ENCODE peak calls at places on chromosomes 5 and 9, in nine cellular contexts. L is NB4, K is uterus, M is prostate gland, B is GM03348, O is substantia nigra, H is amniotic stem cell, X is foreskin melanocyte, U is NCI-H2081. J is an unnamed sample.

GRCh38 chr5:38468202-38468656 is 88.2 kb downstream of the LIFR start:
- DNase-seq in L (no peak), K (peak), M (no peak), B (peak), O (no peak), H (peak), X (no peak), U (no peak), J (no peak)

GRCh38 chr5:84028093-84028492 is 307.4 kb upstream of the HAPLN1 start:
- DNase-seq in L (no peak), K (no peak), M (no peak), B (peak), O (no peak), H (no peak), X (no peak), U (no peak), J (no peak)

GRCh38 chr5:98308231-98308630 is 465.2 kb upstream of the RGMB start:
- DNase-seq in L (peak), K (no peak), M (no peak), B (no peak), O (no peak), H (no peak), X (no peak), U (no peak), J (no peak)

GRCh38 chr5:16037121-16037520 is 142.5 kb downstream of the MARCHF11 start:
- DNase-seq in L (no peak), K (no peak), M (no peak), B (no peak), O (no peak), H (no peak), X (no peak), U (no peak), J (no peak)

GRCh38 chr9:21047315-21047714 is 15.9 kb upstream of the HACD4 start:
- DNase-seq in L (peak), K (no peak), M (no peak), B (no peak), O (no peak), H (no peak), X (no peak), U (no peak), J (no peak)

GRCh38 chr9:81819859-81820546 is 108.2 kb upstream of the SPATA31D4 start:
- DNase-seq in L (no peak), K (no peak), M (no peak), B (peak), O (no peak), H (no peak), X (no peak), U (no peak), J (no peak)

GRCh38 chr5:137751869-137752491 is 2.2 kb downstream of the HNRNPA0 start:
- DNase-seq in L (peak), K (peak), M (peak), B (peak), O (no peak), H (peak), X (peak), U (peak), J (no peak)

GRCh38 chr9:130010151-130010988 is 32.6 kb downstream of the FNBP1 start:
- DNase-seq in L (no peak), K (no peak), M (no peak), B (no peak), O (no peak), H (no peak), X (no peak), U (no peak), J (no peak)

GRCh38 chr9:8890695-8891094 is 1091.1 kb upstream of the DMAC1 start:
- DNase-seq in L (no peak), K (no peak), M (no peak), B (no peak), O (no peak), H (no peak), X (no peak), U (no peak), J (no peak)

GRCh38 chr5:120368923-120369715 is 95.0 kb upstream of the PRR16 start:
- DNase-seq in L (no peak), K (no peak), M (no peak), B (no peak), O (no peak), H (no peak), X (no peak), U (peak), J (no peak)

GRCh38 chr5:175746851-175747250 is 89.0 kb downstream of the HRH2 start:
- DNase-seq in L (no peak), K (no peak), M (no peak), B (no peak), O (no peak), H (no peak), X (peak), U (peak), J (peak)

GRCh38 chr5:94544031-94544650 is 74.3 kb downstream of the KIAA0825 start:
- DNase-seq in L (peak), K (no peak), M (no peak), B (no peak), O (no peak), H (no peak), X (peak), U (no peak), J (no peak)

GRCh38 chr9:136815422-136815782 is 7.7 kb downstream of the RABL6 start:
- DNase-seq in L (no peak), K (no peak), M (no peak), B (no peak), O (no peak), H (no peak), X (no peak), U (no peak), J (no peak)

GRCh38 chr5:13659391-13659790 is 285.1 kb downstream of the DNAH5 start:
- DNase-seq in L (no peak), K (no peak), M (no peak), B (peak), O (no peak), H (no peak), X (no peak), U (no peak), J (no peak)

GRCh38 chr9:5624655-5625054 is 4.3 kb upstream of the RIC1 start:
- DNase-seq in L (no peak), K (no peak), M (no peak), B (no peak), O (no peak), H (no peak), X (no peak), U (no peak), J (no peak)

GRCh38 chr5:159826351-159827222 is 89.7 kb upstream of the ADRA1B start:
- DNase-seq in L (peak), K (no peak), M (no peak), B (peak), O (no peak), H (peak), X (no peak), U (peak), J (no peak)

GRCh38 chr5:135228236-135228635 is 170.8 kb downstream of the MACROH2A1 start:
- DNase-seq in L (no peak), K (no peak), M (no peak), B (no peak), O (no peak), H (no peak), X (no peak), U (no peak), J (no peak)

GRCh38 chr9:131095666-131096489 is 453 bp upstream of the AIF1L start:
- DNase-seq in L (peak), K (no peak), M (no peak), B (no peak), O (peak), H (no peak), X (peak), U (peak), J (peak)

GRCh38 chr9:16687678-16688369 is 182.6 kb downstream of the BNC2 start:
- DNase-seq in L (no peak), K (no peak), M (no peak), B (no peak), O (no peak), H (no peak), X (no peak), U (no peak), J (no peak)

J was measured in occipital lobe.